ENCODE peak calls at places on chromosome 3, in four cellular contexts. O is RWPE1, R is H1, W is ovary. T is an unnamed sample.

GRCh38 chr3:63724987-63725386 is 72.5 kb downstream of the SNTN start:
- DNase-seq in O (peak), R (peak), W (no peak), T (peak)

GRCh38 chr3:174955513-174956001 is 96.4 kb downstream of the NAALADL2 start:
- DNase-seq in O (peak), R (no peak), W (no peak), T (peak)

GRCh38 chr3:23017800-23018199 is 185.3 kb upstream of the UBE2E2 start:
- DNase-seq in O (peak), R (no peak), W (no peak), T (peak)

GRCh38 chr3:123332124-123332641 is 116.7 kb downstream of the ADCY5 start:
- DNase-seq in O (no peak), R (no peak), W (peak), T (no peak)

GRCh38 chr3:4730734-4731133 is 237.6 kb downstream of the ITPR1 start:
- DNase-seq in O (no peak), R (no peak), W (no peak), T (no peak)

GRCh38 chr3:40920041-40920440 is 279.3 kb upstream of the CTNNB1 start:
- DNase-seq in O (peak), R (no peak), W (no peak), T (peak)

GRCh38 chr3:30538787-30539186 is 67.6 kb upstream of the TGFBR2 start:
- DNase-seq in O (peak), R (no peak), W (no peak), T (peak)

GRCh38 chr3:9178697-9179096 is 70.7 kb downstream of the SRGAP3 start:
- DNase-seq in O (no peak), R (no peak), W (no peak), T (no peak)

GRCh38 chr3:69251078-69251805 is 128.8 kb upstream of the LMOD3 start:
- DNase-seq in O (no peak), R (no peak), W (no peak), T (no peak)

GRCh38 chr3:152307829-152308474 is 39.2 kb downstream of the MBNL1 start:
- DNase-seq in O (no peak), R (no peak), W (no peak), T (no peak)

GRCh38 chr3:32423956-32424558 is 32.4 kb downstream of the CMTM7 start:
- DNase-seq in O (no peak), R (no peak), W (no peak), T (no peak)

GRCh38 chr3:170057550-170057949 is 19.8 kb downstream of the GPR160 start:
- DNase-seq in O (no peak), R (no peak), W (no peak), T (no peak)

GRCh38 chr3:53941945-53942344 is 50.3 kb upstream of the SELENOK start:
- DNase-seq in O (no peak), R (no peak), W (no peak), T (no peak)

GRCh38 chr3:5186854-5187151 is 704 bp upstream of the EDEM1 start:
- DNase-seq in O (peak), R (no peak), W (no peak), T (peak)

GRCh38 chr3:120615863-120616599 is 19.9 kb downstream of the NDUFB4 start:
- DNase-seq in O (no peak), R (no peak), W (no peak), T (peak)

GRCh38 chr3:33694944-33695343 is 23.1 kb downstream of the CLASP2 start:
- DNase-seq in O (no peak), R (no peak), W (no peak), T (no peak)

GRCh38 chr3:169034401-169034800 is 629.1 kb downstream of the MECOM start:
- DNase-seq in O (no peak), R (no peak), W (no peak), T (peak)

GRCh38 chr3:156161172-156161571 is 40.8 kb downstream of the KCNAB1 start:
- DNase-seq in O (no peak), R (no peak), W (no peak), T (no peak)

GRCh38 chr3:120418866-120419490 is 31.8 kb downstream of the FSTL1 start:
- DNase-seq in O (peak), R (no peak), W (no peak), T (no peak)

GRCh38 chr3:42114130-42114529 is 23.0 kb downstream of the TRAK1 start:
- DNase-seq in O (no peak), R (no peak), W (no peak), T (no peak)

GRCh38 chr3:69541059-69541471 is 155.2 kb upstream of the FRMD4B start:
- DNase-seq in O (peak), R (no peak), W (no peak), T (no peak)

GRCh38 chr3:63934484-63934883 is 22.3 kb upstream of the SCAANT1 start:
- DNase-seq in O (no peak), R (no peak), W (no peak), T (no peak)

GRCh38 chr3:41053220-41053619 is 146.1 kb upstream of the CTNNB1 start:
- DNase-seq in O (no peak), R (no peak), W (no peak), T (no peak)

GRCh38 chr3:194323785-194324735 is 27.1 kb downstream of the CPN2 start:
- DNase-seq in O (peak), R (no peak), W (peak), T (peak)

GRCh38 chr3:194132465-194133358 is 3.2 kb upstream of the HES1 start:
- DNase-seq in O (no peak), R (no peak), W (no peak), T (no peak)

GRCh38 chr3:197317250-197317963 is 19.0 kb upstream of the DLG1 start:
- DNase-seq in O (peak), R (no peak), W (no peak), T (peak)

DNA sequence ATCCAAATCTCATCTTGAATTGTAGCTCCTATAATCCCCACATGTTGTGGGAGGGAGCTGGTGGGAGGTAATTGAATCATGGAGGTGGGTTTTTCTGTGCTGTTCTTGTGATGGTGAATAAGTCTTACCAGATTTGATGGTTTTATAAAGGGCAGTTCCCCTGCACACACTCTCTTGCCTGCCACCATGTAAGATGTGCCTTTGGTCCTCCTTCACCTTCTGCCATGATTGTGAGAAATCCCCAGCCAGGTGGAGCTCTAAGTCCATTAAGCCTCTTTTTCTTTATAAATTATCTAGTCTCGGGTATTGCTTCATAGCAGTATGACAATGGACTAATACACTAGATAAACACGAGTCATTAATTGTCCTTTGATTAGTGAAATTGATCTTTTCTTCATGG is 214.5 kb upstream of the CFAP20DC start:
- DNase-seq in O (no peak), R (no peak), W (no peak), T (no peak)
- TF ChIP-seq CTCF in O (no peak), R (no peak), W (no peak), T (no peak)

DNA sequence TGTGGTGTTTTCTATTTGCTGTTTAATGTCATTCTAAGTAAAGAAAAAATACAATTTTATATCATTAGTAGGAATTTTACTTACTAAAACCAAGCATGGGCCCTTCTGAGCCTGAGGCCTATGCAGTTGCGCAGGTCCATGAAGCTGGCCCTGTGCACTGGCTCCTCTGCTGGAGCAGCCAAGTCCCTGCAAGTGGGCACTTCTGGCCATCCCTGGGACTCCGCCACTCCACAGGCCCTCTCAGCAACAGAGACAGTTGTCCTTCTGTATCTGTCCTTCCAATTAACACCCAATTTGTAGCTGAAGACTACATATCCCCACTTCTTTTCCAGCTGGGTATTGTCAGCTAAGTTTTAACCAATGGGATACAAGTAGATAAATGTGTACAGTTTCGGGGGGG is 49.9 kb upstream of the RYK start:
- DNase-seq in O (no peak), R (no peak), W (no peak), T (no peak)
- TF ChIP-seq CTCF in O (no peak), R (peak), W (no peak), T (peak)

GRCh38 chr3:12871404-12871983 is 30.1 kb upstream of the RPL32 start:
- DNase-seq in O (no peak), R (no peak), W (no peak), T (no peak)

GRCh38 chr3:12879191-12879815 is 37.9 kb upstream of the RPL32 start:
- DNase-seq in O (no peak), R (no peak), W (no peak), T (no peak)

GRCh38 chr3:12877040-12877439 is 35.7 kb upstream of the RPL32 start:
- DNase-seq in O (no peak), R (no peak), W (no peak), T (no peak)

GRCh38 chr3:12878026-12878636 is 36.8 kb upstream of the RPL32 start:
- DNase-seq in O (no peak), R (no peak), W (no peak), T (no peak)

GRCh38 chr3:12875857-12876451 is 34.6 kb upstream of the RPL32 start:
- DNase-seq in O (no peak), R (peak), W (peak), T (no peak)
- TF ChIP-seq CTCF in O (no peak), R (no peak), W (no peak), T (peak)

DNA sequence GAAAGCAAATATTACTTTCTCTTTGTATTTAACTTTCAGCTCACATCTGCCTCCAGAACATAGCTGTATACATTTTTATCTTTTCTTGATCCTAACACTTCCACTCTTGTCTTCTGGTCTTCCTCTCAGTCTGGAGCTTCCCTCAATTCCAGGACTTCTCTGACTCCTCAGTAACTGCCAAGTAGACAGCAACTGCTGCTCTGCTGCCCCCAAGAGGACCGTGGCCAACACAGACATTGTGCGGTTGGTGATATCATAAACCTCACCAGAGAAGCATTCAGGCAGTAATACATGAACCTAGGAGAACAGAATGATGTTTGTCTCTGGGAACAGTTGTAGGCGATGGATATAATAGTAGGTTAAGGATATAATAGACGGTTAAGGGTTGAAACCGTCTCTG is 45.2 kb upstream of the FGF12 start:
- DNase-seq in O (peak), R (peak), W (no peak), T (peak)
- TF ChIP-seq CTCF in O (peak), R (peak), W (no peak), T (peak)

GRCh38 chr3:148962513-148962912 is 28.8 kb upstream of the GYG1 start:
- DNase-seq in O (peak), R (peak), W (no peak), T (peak)
- TF ChIP-seq CTCF in O (no peak), R (peak), W (no peak), T (peak)

DNA sequence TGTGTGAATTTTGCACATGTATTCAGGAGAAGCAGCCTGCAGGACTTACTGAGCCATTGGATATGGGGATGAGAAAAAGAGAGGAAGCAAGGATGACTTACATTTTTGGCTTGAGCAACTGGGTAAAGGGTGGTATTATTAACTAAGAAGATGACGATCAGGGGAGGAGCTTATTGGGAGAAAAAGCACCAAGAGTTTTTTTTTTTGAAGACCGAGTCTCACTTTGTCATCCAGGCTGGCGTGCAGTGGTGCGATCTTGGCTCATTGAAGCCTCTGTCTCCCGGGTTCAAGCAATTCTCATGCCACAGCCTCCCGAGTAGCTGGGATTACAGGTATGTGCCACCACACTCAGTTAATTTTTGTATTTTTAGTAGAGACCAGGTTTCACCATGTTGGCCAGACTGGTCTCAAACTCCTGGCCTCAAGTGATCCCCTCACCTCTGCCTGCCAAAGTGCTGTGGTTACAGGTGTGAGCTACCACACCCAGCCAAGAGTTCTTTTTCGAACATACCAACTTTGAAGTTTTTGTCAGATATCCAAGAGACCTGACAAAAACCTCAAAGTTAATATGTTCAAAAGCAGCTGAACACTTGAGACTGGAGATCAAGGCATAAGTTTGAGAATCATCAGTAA is 14.8 kb upstream of the SH3BP5 start:
- DNase-seq in O (no peak), R (no peak), W (no peak), T (no peak)
- TF ChIP-seq CTCF in O (no peak), R (no peak), W (no peak), T (no peak)

GRCh38 chr3:133437391-133438093 is 37.7 kb downstream of the BFSP2 start:
- DNase-seq in O (no peak), R (no peak), W (no peak), T (peak)
- TF ChIP-seq CTCF in O (no peak), R (no peak), W (no peak), T (no peak)

GRCh38 chr3:130242850-130243569 is 102.5 kb upstream of the COL6A5 start:
- DNase-seq in O (no peak), R (no peak), W (no peak), T (peak)
- TF ChIP-seq CTCF in O (no peak), R (peak), W (peak), T (peak)

GRCh38 chr3:184241447-184242296 is 7.1 kb downstream of the ALG3 start:
- DNase-seq in O (peak), R (no peak), W (peak), T (no peak)
- TF ChIP-seq CTCF in O (peak), R (peak), W (peak), T (peak)